ENCODE peak calls at places on chromosomes 4 and X, in nine cellular contexts. C, H, F, B, P, K, R, Y and T are unnamed samples.

GRCh38 chr4:145909331-145909730 is 29.3 kb downstream of the ZNF827 start:
- DNase-seq in C (no peak), H (peak), F (no peak), B (no peak), P (no peak), K (peak), R (peak), Y (peak), T (no peak)

GRCh38 chr4:184934961-184935360 is 83.3 kb upstream of the HELT start:
- DNase-seq in C (no peak), H (no peak), F (no peak), B (no peak), P (no peak), K (no peak), R (no peak), Y (no peak), T (no peak)

GRCh38 chrX:1453951-1454785 is 1.5 kb upstream of the ASMTL start:
- DNase-seq in C (peak), H (peak), F (peak), B (no peak), P (peak), K (peak), R (peak), Y (peak), T (peak)

GRCh38 chrX:71315917-71316316 is 14.4 kb downstream of the ITGB1BP2 start:
- DNase-seq in C (no peak), H (no peak), F (peak), B (no peak), P (peak), K (no peak), R (no peak), Y (no peak), T (no peak)

GRCh38 chrX:63918611-63919010 is 133.6 kb upstream of the ARHGEF9 start:
- DNase-seq in C (peak), H (no peak), F (no peak), B (no peak), P (no peak), K (no peak), R (peak), Y (no peak), T (no peak)

GRCh38 chr4:94764069-94764468 is 6.3 kb downstream of the BMPR1B start:
- DNase-seq in C (no peak), H (no peak), F (no peak), B (no peak), P (no peak), K (no peak), R (no peak), Y (no peak), T (no peak)

GRCh38 chr4:139900964-139901376 is 235.4 kb downstream of the MGST2 start:
- DNase-seq in C (no peak), H (no peak), F (no peak), B (no peak), P (no peak), K (no peak), R (no peak), Y (no peak), T (no peak)

GRCh38 chr4:3314706-3315260 is 22.0 kb downstream of the RGS12 start:
- DNase-seq in C (no peak), H (peak), F (no peak), B (no peak), P (no peak), K (no peak), R (no peak), Y (peak), T (no peak)

GRCh38 chrX:129984196-129984962 is 1.9 kb downstream of the BCORL1 start:
- DNase-seq in C (peak), H (peak), F (no peak), B (no peak), P (no peak), K (peak), R (peak), Y (peak), T (peak)

GRCh38 chrX:8049827-8050226 is 121.2 kb downstream of the VCX2 start:
- DNase-seq in C (no peak), H (no peak), F (no peak), B (no peak), P (no peak), K (no peak), R (no peak), Y (no peak), T (no peak)

GRCh38 chr4:57148831-57149230 is 38.6 kb upstream of the IGFBP7 start:
- DNase-seq in C (no peak), H (no peak), F (no peak), B (no peak), P (no peak), K (no peak), R (no peak), Y (no peak), T (no peak)

GRCh38 chrX:48573690-48574269 is 504 bp upstream of the RBM3 start:
- DNase-seq in C (peak), H (peak), F (no peak), B (no peak), P (no peak), K (peak), R (no peak), Y (peak), T (no peak)

GRCh38 chr4:65623509-65623908 is 46.8 kb downstream of the EPHA5 start:
- DNase-seq in C (no peak), H (no peak), F (no peak), B (no peak), P (peak), K (no peak), R (no peak), Y (no peak), T (no peak)

GRCh38 chrX:129875669-129876068 is 30.3 kb upstream of the UTP14A start:
- DNase-seq in C (no peak), H (no peak), F (peak), B (no peak), P (peak), K (no peak), R (no peak), Y (no peak), T (no peak)

GRCh38 chr4:188822698-188823097 is 683.5 kb downstream of the TRIML1 start:
- DNase-seq in C (no peak), H (no peak), F (no peak), B (no peak), P (no peak), K (peak), R (peak), Y (no peak), T (no peak)

GRCh38 chrX:82320554-82320953 is 1118.7 kb downstream of the SH3BGRL start:
- DNase-seq in C (no peak), H (no peak), F (no peak), B (no peak), P (no peak), K (no peak), R (no peak), Y (no peak), T (no peak)

GRCh38 chrX:143476751-143477150 is 40.5 kb downstream of the SPANXN3 start:
- DNase-seq in C (no peak), H (no peak), F (no peak), B (no peak), P (no peak), K (no peak), R (no peak), Y (no peak), T (no peak)

GRCh38 chr4:140673729-140674128 is 82.5 kb downstream of the TBC1D9 start:
- DNase-seq in C (no peak), H (no peak), F (peak), B (no peak), P (no peak), K (no peak), R (no peak), Y (no peak), T (no peak)

GRCh38 chrX:137916090-137916746 is 350.3 kb downstream of the ZIC3 start:
- DNase-seq in C (no peak), H (no peak), F (no peak), B (no peak), P (no peak), K (no peak), R (peak), Y (no peak), T (no peak)

GRCh38 chrX:15683193-15683592 is 18.6 kb upstream of the CLTRN start:
- DNase-seq in C (no peak), H (no peak), F (no peak), B (no peak), P (no peak), K (no peak), R (no peak), Y (no peak), T (no peak)

GRCh38 chrX:41445171-41445570 is 2.0 kb upstream of the NYX start:
- DNase-seq in C (no peak), H (no peak), F (no peak), B (no peak), P (no peak), K (no peak), R (peak), Y (no peak), T (no peak)

GRCh38 chrX:23341452-23341851 is 6.8 kb downstream of the PTCHD1 start:
- DNase-seq in C (peak), H (no peak), F (no peak), B (no peak), P (no peak), K (no peak), R (no peak), Y (no peak), T (no peak)

GRCh38 chrX:14030248-14030592 is 528 bp upstream of the GEMIN8 start:
- DNase-seq in C (no peak), H (no peak), F (no peak), B (no peak), P (no peak), K (no peak), R (no peak), Y (no peak), T (no peak)

GRCh38 chrX:3094261-3094660 is 53.0 kb downstream of the ARSF start:
- DNase-seq in C (peak), H (no peak), F (no peak), B (no peak), P (no peak), K (peak), R (no peak), Y (no peak), T (no peak)

GRCh38 chrX:68307767-68308166 is 125.5 kb downstream of the OPHN1 start:
- DNase-seq in C (no peak), H (no peak), F (peak), B (no peak), P (peak), K (no peak), R (no peak), Y (no peak), T (no peak)

GRCh38 chr4:184792950-184793555 is 32.7 kb downstream of the ACSL1 start:
- DNase-seq in C (peak), H (no peak), F (peak), B (no peak), P (peak), K (no peak), R (no peak), Y (no peak), T (no peak)

GRCh38 chr4:120977435-120977997 is 55.0 kb upstream of the PRDM5 start:
- DNase-seq in C (peak), H (peak), F (peak), B (no peak), P (peak), K (peak), R (peak), Y (no peak), T (no peak)

GRCh38 chr4:13989496-13989895 is 362.0 kb upstream of the BOD1L1 start:
- DNase-seq in C (peak), H (no peak), F (no peak), B (no peak), P (no peak), K (no peak), R (no peak), Y (no peak), T (no peak)

GRCh38 chr4:156933633-156934258 is 37.9 kb downstream of the PDGFC start:
- DNase-seq in C (no peak), H (no peak), F (no peak), B (no peak), P (peak), K (no peak), R (no peak), Y (no peak), T (no peak)

GRCh38 chr4:153679476-153679875 is 4.6 kb upstream of the TLR2 start:
- DNase-seq in C (peak), H (no peak), F (no peak), B (no peak), P (no peak), K (no peak), R (no peak), Y (no peak), T (no peak)

GRCh38 chr4:2771264-2771663 is 15.1 kb upstream of the TNIP2 start:
- DNase-seq in C (no peak), H (no peak), F (no peak), B (no peak), P (no peak), K (no peak), R (no peak), Y (no peak), T (no peak)

GRCh38 chr4:138348055-138348454 is 105.9 kb upstream of the SLC7A11 start:
- DNase-seq in C (no peak), H (no peak), F (no peak), B (peak), P (no peak), K (no peak), R (no peak), Y (no peak), T (no peak)

GRCh38 chrX:12956704-12957541 is 18.0 kb upstream of the TMSB4X start:
- DNase-seq in C (peak), H (no peak), F (no peak), B (peak), P (no peak), K (peak), R (peak), Y (no peak), T (no peak)

DNA sequence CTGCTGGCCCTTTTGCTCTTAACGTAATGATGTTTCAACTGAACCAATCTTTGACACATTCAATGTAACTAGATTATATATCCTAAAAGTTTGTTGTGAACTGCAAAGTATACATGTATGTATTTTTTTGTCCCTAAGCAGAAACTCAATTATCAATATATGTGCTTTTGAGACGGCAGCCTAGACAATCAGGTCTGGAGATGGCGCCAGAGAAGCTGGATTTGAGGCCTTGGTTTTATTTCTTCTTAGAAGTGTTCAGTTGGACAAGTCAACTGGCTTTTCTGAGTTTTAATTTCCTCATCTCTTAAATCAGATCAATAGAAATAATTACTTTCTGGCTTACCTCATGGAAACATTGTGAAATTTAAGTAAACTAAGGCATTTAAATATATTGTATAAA is 62.5 kb downstream of the DCAF8L1 start:
- DNase-seq in C (peak), H (peak), F (no peak), B (no peak), P (no peak), K (no peak), R (peak), Y (peak), T (no peak)
- TF ChIP-seq CTCF in C (no peak), H (peak), F (no peak), B (no peak), P (no peak), K (no peak), R (peak), Y (peak), T (peak)

GRCh38 chr4:4575284-4576211 is 33.7 kb upstream of the STX18 start:
- DNase-seq in C (peak), H (peak), F (no peak), B (peak), P (no peak), K (peak), R (peak), Y (peak), T (peak)
- TF ChIP-seq CTCF in C (peak), H (peak), F (no peak), B (peak), P (no peak), K (peak), R (peak), Y (peak), T (peak)

DNA sequence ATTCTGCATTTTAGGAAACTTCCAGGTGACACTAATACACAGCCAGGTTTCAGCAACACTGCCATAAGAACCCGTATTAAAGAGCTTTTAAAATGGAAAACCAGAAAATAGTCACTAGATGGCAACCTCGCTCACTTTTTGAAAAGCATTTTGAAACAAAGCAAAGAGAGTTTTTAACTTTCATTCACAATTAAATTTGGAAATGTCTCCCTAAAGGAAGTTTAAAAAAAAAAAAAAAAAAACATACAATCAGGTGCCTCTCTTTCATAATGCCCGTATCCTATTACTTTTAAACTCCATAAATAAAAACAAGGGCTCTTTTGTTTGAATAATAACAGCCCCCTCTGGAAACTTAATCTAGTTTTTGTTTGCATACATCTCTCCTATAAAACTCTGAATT is 20.3 kb downstream of the MEPE start:
- DNase-seq in C (no peak), H (no peak), F (no peak), B (no peak), P (peak), K (peak), R (peak), Y (no peak), T (no peak)
- TF ChIP-seq CTCF in C (peak), H (peak), F (peak), B (peak), P (peak), K (peak), R (peak), Y (peak), T (peak)

GRCh38 chr4:27000820-27001219 is 140.2 kb downstream of the STIM2 start:
- DNase-seq in C (no peak), H (no peak), F (no peak), B (no peak), P (no peak), K (peak), R (peak), Y (no peak), T (no peak)
- TF ChIP-seq CTCF in C (no peak), H (peak), F (no peak), B (peak), P (no peak), K (no peak), R (peak), Y (peak), T (peak)

GRCh38 chr4:43048570-43048969 is 156.1 kb downstream of the GRXCR1 start:
- DNase-seq in C (no peak), H (no peak), F (no peak), B (no peak), P (no peak), K (no peak), R (peak), Y (no peak), T (no peak)
- TF ChIP-seq CTCF in C (no peak), H (no peak), F (no peak), B (no peak), P (no peak), K (no peak), R (peak), Y (no peak), T (peak)

GRCh38 chrX:21708116-21708515 is 49.8 kb downstream of the SMPX start:
- DNase-seq in C (peak), H (no peak), F (no peak), B (no peak), P (no peak), K (no peak), R (peak), Y (no peak), T (no peak)
- TF ChIP-seq CTCF in C (no peak), H (no peak), F (peak), B (no peak), P (no peak), K (no peak), R (peak), Y (peak), T (peak)

GRCh38 chr4:5370286-5370685 is 319.0 kb downstream of the STK32B start:
- DNase-seq in C (no peak), H (no peak), F (no peak), B (no peak), P (no peak), K (peak), R (no peak), Y (no peak), T (no peak)

GRCh38 chr4:5374577-5374976 is 323.3 kb downstream of the STK32B start:
- DNase-seq in C (no peak), H (no peak), F (no peak), B (no peak), P (no peak), K (no peak), R (no peak), Y (no peak), T (no peak)

GRCh38 chr4:5372198-5372597 is 320.9 kb downstream of the STK32B start:
- DNase-seq in C (no peak), H (no peak), F (no peak), B (no peak), P (no peak), K (no peak), R (no peak), Y (no peak), T (no peak)

GRCh38 chr4:5373327-5373726 is 322.0 kb downstream of the STK32B start:
- DNase-seq in C (no peak), H (no peak), F (no peak), B (no peak), P (no peak), K (no peak), R (no peak), Y (no peak), T (no peak)

DNA sequence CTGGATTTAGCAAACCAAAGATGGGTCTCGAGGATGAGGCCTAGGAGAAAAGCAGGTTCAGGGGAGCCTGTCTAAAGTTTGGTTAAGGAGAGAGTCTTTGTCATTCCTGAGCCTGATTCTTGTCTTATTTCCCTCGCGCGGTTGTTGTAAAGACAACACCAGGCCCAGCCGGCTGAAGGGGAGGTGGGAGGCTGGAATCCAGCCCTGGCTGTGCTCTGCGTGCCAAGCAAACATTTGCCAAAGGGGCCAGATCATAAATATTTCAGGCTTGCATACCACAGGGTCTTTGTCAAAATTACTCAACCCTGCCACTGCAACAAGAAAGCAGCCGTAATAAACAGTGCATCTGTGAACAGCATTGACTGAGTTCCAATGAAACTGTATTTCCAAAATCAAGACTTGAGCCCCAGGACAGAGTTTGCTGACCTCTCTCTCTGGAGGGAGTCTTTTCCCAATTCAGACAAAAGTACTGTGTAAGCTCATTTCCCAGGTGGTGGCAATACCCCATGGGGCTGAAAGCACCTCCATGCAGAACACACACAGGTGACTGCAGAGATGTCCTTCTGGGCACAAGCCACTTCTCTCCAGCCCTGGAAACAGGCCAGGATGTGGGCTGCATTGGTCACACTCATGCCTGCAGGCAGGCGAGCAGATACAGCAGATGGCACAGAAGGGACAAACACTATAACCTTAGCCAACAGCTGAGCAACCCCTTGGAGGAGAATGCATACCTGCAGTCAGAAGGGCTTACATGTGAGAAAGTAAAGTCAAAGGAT is 320.3 kb downstream of the STK32B start:
- DNase-seq in C (no peak), H (no peak), F (no peak), B (no peak), P (peak), K (no peak), R (no peak), Y (no peak), T (no peak)
- TF ChIP-seq CTCF in C (no peak), H (no peak), F (no peak), B (no peak), P (no peak), K (no peak), R (no peak), Y (no peak), T (no peak)